ENCODE peak calls at places on chromosome 1, in six cellular contexts. One of them, this sample, is unnamed.

GRCh38 chr1:234760303-234760723 is 150.3 kb upstream of the IRF2BP2 start:
- DNase-seq in right atrium auricular region: no peak
- DNase-seq in activated gamma-delta T cell: no peak
- DNase-seq in A549: no peak
- DNase-seq in HuH-7.5: no peak
- DNase-seq in amygdala: no peak
- DNase-seq in this sample: no peak

GRCh38 chr1:25061596-25061995 is 131.5 kb upstream of the RUNX3 start:
- DNase-seq in activated gamma-delta T cell: no peak
- DNase-seq in HuH-7.5: no peak
- DNase-seq in right atrium auricular region: no peak
- DNase-seq in A549: no peak
- DNase-seq in amygdala: no peak
- DNase-seq in this sample: no peak

GRCh38 chr1:240094043-240094722 is 2.5 kb downstream of the FMN2 start:
- DNase-seq in HuH-7.5: no peak
- DNase-seq in activated gamma-delta T cell: no peak
- DNase-seq in amygdala: no peak
- DNase-seq in A549: no peak
- DNase-seq in right atrium auricular region: no peak
- DNase-seq in this sample: no peak

GRCh38 chr1:235078927-235079381 is 49.7 kb downstream of the TOMM20 start:
- DNase-seq in HuH-7.5: no peak
- DNase-seq in right atrium auricular region: no peak
- DNase-seq in A549: peak; percentile 29
- DNase-seq in activated gamma-delta T cell: no peak
- DNase-seq in amygdala: no peak
- DNase-seq in this sample: no peak

GRCh38 chr1:111873460-111873859 is 116.0 kb downstream of the KCND3 start:
- DNase-seq in activated gamma-delta T cell: no peak
- DNase-seq in HuH-7.5: no peak
- DNase-seq in amygdala: no peak
- DNase-seq in A549: no peak
- DNase-seq in right atrium auricular region: no peak
- DNase-seq in this sample: no peak

GRCh38 chr1:145716641-145717061 is 2.6 kb upstream of the CD160 start:
- DNase-seq in A549: no peak
- DNase-seq in amygdala: no peak
- DNase-seq in right atrium auricular region: no peak
- DNase-seq in activated gamma-delta T cell: no peak
- DNase-seq in HuH-7.5: no peak
- DNase-seq in this sample: no peak

GRCh38 chr1:15950302-15950701 is 25.6 kb downstream of the ZBTB17 start:
- DNase-seq in A549: no peak
- DNase-seq in right atrium auricular region: no peak
- DNase-seq in HuH-7.5: no peak
- DNase-seq in activated gamma-delta T cell: no peak
- DNase-seq in amygdala: no peak
- DNase-seq in this sample: no peak

GRCh38 chr1:43435146-43436145 is 18.3 kb downstream of the HYI start:
- DNase-seq in right atrium auricular region: peak; percentile 79
- DNase-seq in amygdala: no peak
- DNase-seq in HuH-7.5: no peak
- DNase-seq in activated gamma-delta T cell: no peak
- DNase-seq in A549: no peak
- DNase-seq in this sample: no peak

GRCh38 chr1:208093754-208094719 is 150.1 kb downstream of the PLXNA2 start:
- DNase-seq in amygdala: no peak
- DNase-seq in A549: peak; percentile 47
- DNase-seq in HuH-7.5: peak; percentile 51
- DNase-seq in right atrium auricular region: peak; percentile 71
- DNase-seq in activated gamma-delta T cell: no peak
- DNase-seq in this sample: peak; percentile 74